ENCODE peak calls at places on chromosome 11, in five cellular contexts. V is HCT116, T is mesendoderm, A is MM.1S, E is endothelial cell of umbilical vein. S is an unnamed sample. For H3K4me1, the result is how much of the 10 kb centered on the place peaks cover.

GRCh38 chr11:65952052-65952521 is 6.8 kb downstream of the TSGA10IP start:
- DNase-seq in V (no peak), E (no peak), A (no peak), T (no peak), S (peak)

GRCh38 chr11:118046051-118046963 is 30.6 kb upstream of the TMPRSS4 start:
- DNase-seq in T (no peak), A (no peak), E (no peak), V (no peak), S (no peak)

GRCh38 chr11:11636671-11637070 is 14.9 kb upstream of the GALNT18 start:
- DNase-seq in T (peak), A (no peak), V (no peak), E (no peak), S (no peak)

GRCh38 chr11:122007611-122008071 is 108.4 kb downstream of the BLID start:
- DNase-seq in E (no peak), V (no peak), A (no peak), T (no peak), S (no peak)

GRCh38 chr11:116460156-116460965 is 312.4 kb downstream of the BUD13 start:
- DNase-seq in V (no peak), A (no peak), T (no peak), E (no peak), S (no peak)

GRCh38 chr11:18739684-18740083 is 13.7 kb upstream of the IGSF22 start:
- DNase-seq in E (no peak), V (no peak), T (no peak), A (no peak), S (no peak)

GRCh38 chr11:37946155-37946766 is 1348.2 kb upstream of the RAG2 start:
- DNase-seq in T (peak), A (peak), E (peak), V (no peak), S (no peak)

GRCh38 chr11:67022341-67022933 is 497 bp upstream of the SYT12 start:
- DNase-seq in T (no peak), V (peak), E (no peak), A (no peak), S (peak)

GRCh38 chr11:70581991-70582885 is 183.9 kb downstream of the CTTN start:
- DNase-seq in T (no peak), A (no peak), E (no peak), V (no peak), S (peak)

GRCh38 chr11:14124886-14125285 is 162.4 kb downstream of the SPON1 start:
- DNase-seq in T (no peak), A (no peak), E (no peak), V (no peak), S (no peak)

GRCh38 chr11:75236062-75236461 is 4.5 kb upstream of the TPBGL start:
- DNase-seq in V (no peak), T (peak), A (no peak), E (no peak), S (no peak)

GRCh38 chr11:85889676-85890579 is 34.7 kb downstream of the CCDC83 start:
- DNase-seq in V (peak), E (no peak), T (peak), A (no peak), S (no peak)

GRCh38 chr11:67640021-67640757 is 626 bp upstream of the TBX10 start:
- DNase-seq in V (peak), E (peak), T (peak), A (peak), S (peak)

GRCh38 chr11:206516-207212 is 535 bp downstream of the BET1L start:
- DNase-seq in E (peak), T (peak), A (no peak), V (no peak), S (peak)

GRCh38 chr11:65225284-65226102 is 36.3 kb upstream of the POLA2 start:
- DNase-seq in A (peak), T (peak), E (peak), V (no peak), S (peak)

GRCh38 chr11:6452219-6452618 is 11.4 kb upstream of the HPX start:
- DNase-seq in E (no peak), V (no peak), T (no peak), A (no peak), S (no peak)

GRCh38 chr11:297666-298405 is 1.5 kb downstream of the IFITM5 start:
- DNase-seq in V (no peak), E (no peak), A (no peak), T (no peak), S (peak)

GRCh38 chr11:128874406-128874805 is 7.3 kb upstream of the KCNJ1 start:
- DNase-seq in A (no peak), T (no peak), V (no peak), E (no peak), S (no peak)

GRCh38 chr11:119759747-119760412 is 30.9 kb upstream of the NECTIN1 start:
- DNase-seq in E (no peak), A (no peak), T (no peak), V (no peak), S (no peak)

DNA sequence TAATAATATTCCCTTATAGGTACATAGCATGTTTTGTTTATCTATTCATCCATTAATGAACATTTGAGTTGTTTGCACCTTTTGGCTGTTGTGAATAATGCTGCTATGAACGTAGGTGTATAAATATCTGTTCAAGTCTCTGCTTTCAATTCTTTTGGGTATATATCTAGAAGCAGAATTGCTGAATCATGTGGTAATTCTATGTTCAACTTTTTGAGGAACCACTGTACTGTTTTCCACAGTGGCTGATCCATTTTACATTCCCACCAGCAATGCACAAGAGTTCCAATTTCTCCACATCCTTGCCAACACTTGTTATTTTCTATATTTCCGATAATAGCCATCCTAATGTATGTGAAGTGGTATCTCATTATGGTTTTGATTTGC is 51.2 kb upstream of the CWF19L2 start:
- DNase-seq in A (no peak), E (no peak), V (no peak), T (no peak), S (no peak)
- H3K4me3 ChIP-seq in A (no peak), E (no peak), V (no peak), T (no peak), S (no peak)

GRCh38 chr11:31649567-31649966 is 140.0 kb downstream of the ELP4 start:
- DNase-seq in A (no peak), V (no peak), T (no peak), E (no peak), S (no peak)

GRCh38 chr11:31645747-31646146 is 136.2 kb downstream of the ELP4 start:
- DNase-seq in A (no peak), V (peak), E (peak), T (no peak), S (no peak)

GRCh38 chr11:31649129-31649528 is 139.6 kb downstream of the ELP4 start:
- DNase-seq in E (no peak), A (no peak), V (no peak), T (no peak), S (no peak)

GRCh38 chr11:31643831-31644230 is 134.3 kb downstream of the ELP4 start:
- DNase-seq in E (peak), T (no peak), V (no peak), A (no peak), S (no peak)

DNA sequence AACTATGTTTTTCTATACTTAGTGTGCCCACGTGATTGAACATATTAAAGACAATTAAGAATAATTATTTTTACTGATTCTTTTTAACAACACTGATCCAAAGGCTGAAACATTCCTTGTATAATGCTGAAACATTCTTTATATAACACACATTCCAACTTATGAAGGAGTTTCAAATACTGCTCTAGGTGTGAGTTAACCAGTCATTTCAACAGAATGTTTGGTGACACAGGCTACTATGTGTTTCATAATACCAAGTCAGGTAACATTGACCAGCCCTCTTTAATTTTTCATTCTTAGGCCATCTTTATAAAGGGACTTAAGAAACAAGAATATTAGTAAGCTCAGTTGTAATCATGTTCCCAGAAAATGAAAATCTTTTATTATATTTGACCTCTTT is 136.6 kb downstream of the ELP4 start:
- DNase-seq in A (no peak), E (no peak), V (no peak), T (no peak), S (no peak)
- H3K9ac ChIP-seq in A (no peak), E (no peak), V (no peak), T (no peak), S (no peak)

DNA sequence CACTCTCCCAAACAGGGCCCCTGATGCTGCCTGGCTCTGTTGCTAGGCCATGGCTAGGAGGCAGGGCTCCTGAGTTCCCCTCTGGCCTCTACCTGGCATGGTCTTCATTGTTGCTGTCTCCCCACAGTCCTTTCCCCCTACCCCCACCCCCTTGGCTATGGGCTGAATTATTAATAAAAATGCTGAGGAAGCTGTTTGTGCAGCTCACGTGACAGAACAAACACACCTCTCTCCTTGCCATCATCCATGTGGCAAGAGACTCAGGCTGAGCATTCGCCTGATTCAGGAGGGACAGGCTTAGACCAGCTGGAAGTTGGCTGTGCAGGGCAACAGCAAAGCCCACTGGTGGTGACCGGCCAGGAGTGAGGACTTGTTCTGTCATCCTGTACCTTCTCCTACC is 4.2 kb upstream of the SYT7 start:
- DNase-seq in T (no peak), E (no peak), A (no peak), V (no peak), S (no peak)
- H3K4me1 ChIP-seq in T (under half), E (under half), A (under half), V (under half), S (under half)

GRCh38 chr11:98798333-98798732 is 222.4 kb upstream of the CNTN5 start:
- DNase-seq in T (no peak), A (no peak), E (no peak), V (no peak), S (no peak)
- H3K4me3 ChIP-seq in T (no peak), A (no peak), E (no peak), V (no peak), S (no peak)

GRCh38 chr11:57303280-57303989 is 21.3 kb downstream of the TNKS1BP1 start:
- DNase-seq in V (no peak), E (no peak), T (peak), A (no peak), S (no peak)
- H3K9ac ChIP-seq in V (no peak), E (no peak), T (no peak), A (no peak), S (no peak)

DNA sequence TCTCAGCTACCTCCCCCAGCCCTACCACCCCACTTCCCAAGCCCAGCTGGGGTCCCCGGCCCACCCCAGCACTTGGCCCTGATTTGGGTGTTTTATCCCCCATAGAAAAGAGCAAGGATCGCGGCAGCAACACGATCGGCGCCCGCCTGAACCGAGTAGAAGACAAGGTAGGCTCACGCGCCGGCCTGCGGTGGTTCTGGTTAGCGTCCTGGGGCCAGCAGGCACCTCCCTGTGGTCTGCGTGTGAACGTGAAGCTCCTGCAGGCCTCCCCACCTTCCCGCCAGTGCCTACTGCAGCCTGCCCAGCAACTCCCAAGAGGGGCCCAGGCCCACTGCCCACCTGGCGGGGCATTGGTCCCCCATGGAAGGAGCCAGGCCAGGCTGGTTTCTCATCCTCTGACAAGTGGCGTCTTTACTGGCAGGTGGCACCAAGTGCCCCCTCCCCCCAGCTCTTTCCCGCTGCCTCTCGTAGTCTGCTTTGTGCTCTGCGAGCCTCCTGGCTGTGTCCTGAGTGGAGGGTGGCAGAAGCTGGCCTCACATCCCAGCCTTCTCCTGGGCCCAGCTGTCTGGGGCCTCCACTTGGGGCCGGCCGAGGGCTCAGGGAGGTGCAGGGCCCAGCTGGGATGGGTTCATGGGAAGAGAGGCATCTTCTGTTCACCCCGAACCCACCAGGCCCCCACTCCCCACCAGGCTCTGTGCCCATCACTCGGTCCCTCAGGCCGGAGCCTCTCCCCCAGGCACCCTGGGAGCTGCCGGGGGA is 78.3 kb upstream of the KCNQ1OT1 start:
- DNase-seq in E (no peak), T (no peak), V (no peak), A (peak), S (peak)
- H3K4me1 ChIP-seq in E (under half), T (under half), V (under half), A (half or more), S (under half)

DNA sequence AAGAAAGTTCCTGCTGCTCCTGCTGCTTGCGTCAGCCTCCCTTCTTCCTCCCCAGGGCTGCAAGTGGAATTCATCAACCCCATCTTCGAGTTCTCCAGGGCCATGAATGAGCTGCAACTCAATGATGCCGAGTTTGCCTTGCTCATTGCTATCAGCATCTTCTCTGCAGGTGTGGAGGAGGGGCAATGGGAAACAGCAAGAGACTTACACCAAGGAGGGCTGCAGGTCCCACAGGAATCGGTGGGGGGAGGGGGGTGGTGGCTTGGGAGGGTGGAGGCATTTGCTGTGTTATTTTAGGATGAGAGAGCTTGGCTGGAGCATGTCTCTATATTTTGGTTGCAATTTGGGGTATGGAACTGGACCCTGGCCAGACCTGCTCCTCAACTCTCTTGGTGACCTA is 2.1 kb upstream of the MADD start:
- DNase-seq in V (no peak), T (peak), E (no peak), A (no peak), S (no peak)
- H3K4me3 ChIP-seq in V (no peak), T (no peak), E (no peak), A (no peak), S (no peak)

GRCh38 chr11:91851908-91852307 is 372.7 kb upstream of the FAT3 start:
- DNase-seq in E (no peak), A (no peak), T (no peak), V (no peak), S (no peak)
- H3K9ac ChIP-seq in E (no peak), A (no peak), T (no peak), V (no peak), S (no peak)

GRCh38 chr11:44578279-44578678 is 12.8 kb downstream of the CD82 start:
- DNase-seq in V (no peak), A (no peak), T (no peak), E (no peak), S (no peak)
- H3K4me1 ChIP-seq in V (under half), A (under half), T (under half), E (under half), S (under half)

S was measured in kidney.